ENCODE peak calls at places on chromosomes 12 and 14, in nine cellular contexts. F, N, A, X, H, M, L, K and T are unnamed samples.
A peak's percentile ranks its signal among the peaks of the same experiment; 100 is the strongest.

GRCh38 chr12:43501705-43502104 is 50.3 kb downstream of the ADAMTS20 start:
- DNase-seq in N (no peak), X (no peak), H (no peak), M (no peak), A (no peak), K (no peak), L (no peak), F (peak; percentile 33), T (no peak)

GRCh38 chr12:7907009-7907408 is 29.0 kb downstream of the SLC2A3 start:
- DNase-seq in X (peak; percentile 39), K (no peak), N (no peak), H (peak; percentile 50), M (peak; percentile 33), F (peak; percentile 93), A (no peak), L (no peak), T (no peak)

GRCh38 chr14:101017806-101018560 is 114.5 kb upstream of the RTL1 start:
- DNase-seq in F (no peak), A (no peak), L (no peak), X (peak; percentile 4), N (peak; percentile 74), K (no peak), M (peak; percentile 1), H (no peak), T (peak; percentile 41)

GRCh38 chr12:40953076-40953475 is 235.0 kb upstream of the PDZRN4 start:
- DNase-seq in A (no peak), H (no peak), F (no peak), L (no peak), N (no peak), K (no peak), M (no peak), X (no peak), T (no peak)

GRCh38 chr12:42794811-42795210 is 205.3 kb upstream of the PRICKLE1 start:
- DNase-seq in H (no peak), K (no peak), X (no peak), A (no peak), M (no peak), F (no peak), N (no peak), L (no peak), T (no peak)

GRCh38 chr14:99202516-99202915 is 69.5 kb downstream of the BCL11B start:
- DNase-seq in A (no peak), F (no peak), M (no peak), X (no peak), H (no peak), N (no peak), L (no peak), K (no peak), T (no peak)

GRCh38 chr14:61132894-61133293 is 148.2 kb downstream of the TMEM30B start:
- DNase-seq in K (no peak), N (no peak), X (no peak), A (no peak), M (no peak), L (no peak), H (no peak), F (no peak), T (no peak)

GRCh38 chr12:131883521-131883900 is 10.9 kb upstream of the ULK1 start:
- DNase-seq in K (no peak), A (no peak), L (no peak), M (no peak), H (no peak), F (no peak), N (no peak), X (no peak), T (no peak)

GRCh38 chr14:86057018-86057667 is 527.2 kb downstream of the FLRT2 start:
- DNase-seq in X (no peak), A (no peak), H (peak; percentile 48), N (no peak), F (peak; percentile 27), K (no peak), L (no peak), M (no peak), T (no peak)

GRCh38 chr14:59354666-59355065 is 110.5 kb downstream of the GPR135 start:
- DNase-seq in L (no peak), A (no peak), M (no peak), F (no peak), X (no peak), H (no peak), K (no peak), N (no peak), T (no peak)

GRCh38 chr12:92551210-92551609 is 151.6 kb upstream of the PLEKHG7 start:
- DNase-seq in H (no peak), A (no peak), K (no peak), L (no peak), N (no peak), X (no peak), F (no peak), M (no peak), T (no peak)

GRCh38 chr12:99152337-99152736 is 495.2 kb upstream of the GARIN6 start:
- DNase-seq in K (no peak), A (no peak), H (no peak), M (no peak), X (no peak), N (no peak), F (no peak), L (no peak), T (no peak)

GRCh38 chr12:99157946-99158345 is 489.6 kb upstream of the GARIN6 start:
- DNase-seq in H (no peak), A (no peak), N (no peak), K (no peak), L (no peak), X (no peak), M (no peak), F (no peak), T (no peak)

GRCh38 chr12:99154983-99155336 is 492.6 kb upstream of the GARIN6 start:
- DNase-seq in F (no peak), A (no peak), N (no peak), M (no peak), X (no peak), K (no peak), H (no peak), L (no peak), T (no peak)

GRCh38 chr12:99154264-99154982 is 493.1 kb upstream of the GARIN6 start:
- DNase-seq in N (no peak), H (no peak), L (no peak), A (no peak), F (no peak), K (no peak), X (no peak), M (no peak), T (no peak)

DNA sequence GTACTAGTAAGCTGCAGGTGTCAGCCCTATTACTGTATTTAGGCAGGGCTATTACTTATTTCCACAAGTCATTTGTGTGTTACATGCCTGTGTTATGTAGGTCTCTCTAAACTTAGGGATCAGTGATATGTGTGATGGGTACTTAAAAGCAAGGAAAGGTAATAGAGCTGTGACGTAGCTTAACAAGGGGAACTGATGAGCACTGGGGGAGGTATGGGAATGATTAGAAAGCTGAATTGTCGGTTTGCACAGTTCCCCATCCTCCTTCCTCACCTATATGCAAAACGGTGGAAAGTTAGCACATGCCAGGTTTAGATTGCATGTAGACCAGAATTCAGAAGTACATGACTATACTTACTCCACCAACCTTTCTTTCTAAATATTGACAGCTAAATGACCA is 494.3 kb upstream of the GARIN6 start:
- DNase-seq in A (no peak), F (no peak), N (no peak), H (no peak), L (no peak), X (no peak), M (no peak), K (no peak), T (no peak)
- TF ChIP-seq EP300 in A (no peak), F (no peak), N (no peak), H (no peak), L (no peak), X (no peak), M (no peak), K (no peak), T (no peak)

DNA sequence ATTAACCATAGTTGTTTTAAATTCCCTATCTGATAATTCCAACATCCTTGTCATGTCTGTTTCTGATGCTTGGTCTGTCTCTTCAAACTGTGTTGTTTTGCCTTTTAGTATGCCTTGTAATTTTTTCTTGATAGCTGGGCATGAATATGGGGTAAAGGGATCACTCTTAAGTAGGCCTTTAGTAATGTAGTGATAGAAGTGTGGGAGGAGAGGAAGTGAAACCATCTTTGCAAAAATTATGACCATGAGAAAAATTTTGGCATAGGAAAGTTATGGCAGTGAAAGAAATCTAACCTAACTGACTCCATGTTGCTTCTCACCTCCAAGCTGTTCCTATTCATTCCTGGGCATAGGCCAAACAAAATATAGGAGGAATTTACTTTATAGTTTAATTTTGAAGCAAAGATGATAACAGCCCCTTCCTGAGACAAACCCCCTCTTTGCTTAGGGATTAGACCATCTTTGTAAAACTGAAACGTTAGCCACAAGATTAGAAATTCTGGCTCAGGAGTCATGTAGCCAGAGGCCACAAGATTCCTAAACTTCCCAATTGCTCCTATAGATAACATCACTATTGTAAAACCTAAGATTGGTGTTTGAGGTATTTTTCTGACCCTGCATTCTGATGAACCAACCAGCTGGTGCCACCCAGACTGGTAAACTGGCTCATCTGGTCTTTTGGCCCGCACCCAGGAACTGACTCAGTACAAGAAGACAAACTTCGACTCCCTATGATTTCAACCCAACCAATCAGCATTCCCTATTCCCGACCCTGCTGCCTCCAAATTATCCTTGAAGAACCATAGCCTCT is 45.8 kb downstream of the CRADD start:
- DNase-seq in N (no peak), F (no peak), M (no peak), X (peak; percentile 37), L (no peak), A (no peak), H (no peak), K (no peak), T (no peak)
- H3K4me3 ChIP-seq in N (no peak overlapping the region), F (no peak overlapping the region), M (no peak overlapping the region), X (no peak overlapping the region), L (no peak overlapping the region), A (no peak overlapping the region), H (no peak overlapping the region), K (no peak overlapping the region), T (no peak overlapping the region)

DNA sequence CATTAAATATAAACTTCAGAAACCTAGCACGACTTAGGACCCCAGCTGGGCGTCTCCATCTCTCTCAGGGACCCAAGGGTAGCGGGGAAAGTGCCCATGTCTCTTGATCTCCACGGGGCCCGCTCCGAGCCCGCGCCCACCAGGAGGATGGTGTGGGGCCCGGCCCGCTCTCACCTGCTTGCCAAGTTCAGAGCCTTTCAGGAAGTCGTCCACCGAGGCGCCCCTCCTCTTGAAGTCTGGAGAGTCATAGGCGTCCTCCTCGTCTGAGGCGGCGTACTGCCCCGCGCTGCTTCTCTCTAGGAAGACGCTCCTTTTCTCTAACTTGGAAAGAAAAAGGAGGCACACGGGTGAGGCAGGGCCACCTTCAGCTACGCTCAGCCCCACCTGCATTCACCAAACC is 96.9 kb downstream of the PIWIL1 start:
- DNase-seq in F (no peak), L (no peak), X (no peak), A (peak; percentile 69), K (peak; percentile 66), H (no peak), N (no peak), M (no peak), T (peak; percentile 62)
- H3K4me1 ChIP-seq in F (no peaks in the 10 kb centered on the region), L (no peaks in the 10 kb centered on the region), X (no peaks in the 10 kb centered on the region), A (no peaks in the 10 kb centered on the region), K (no peaks in the 10 kb centered on the region), H (no peaks in the 10 kb centered on the region), N (no peaks in the 10 kb centered on the region), M (no peaks in the 10 kb centered on the region), T (no peaks in the 10 kb centered on the region)

DNA sequence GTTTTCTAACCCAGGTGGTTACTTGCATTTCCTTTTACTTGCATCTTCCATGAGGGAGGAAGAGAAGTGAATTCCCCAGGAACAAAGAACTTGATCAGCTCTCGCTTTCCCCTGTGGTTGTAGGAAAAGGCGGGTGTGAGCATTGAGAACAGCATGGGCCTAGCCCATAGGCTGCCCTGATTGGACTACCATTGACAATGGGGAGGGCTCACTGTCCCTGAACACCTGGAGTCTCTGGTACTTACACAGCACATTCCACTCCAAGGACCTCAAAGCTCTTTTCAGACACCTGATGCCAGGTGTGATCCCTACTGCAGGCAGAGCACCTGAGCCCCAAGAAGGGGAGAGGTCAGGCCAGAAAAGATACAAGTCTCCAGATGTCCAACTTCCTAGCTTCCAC is 25.0 kb downstream of the MAX start:
- DNase-seq in L (no peak), F (no peak), M (no peak), N (no peak), A (no peak), X (no peak), K (no peak), H (no peak), T (no peak)
- TF ChIP-seq EP300 in L (no peak), F (no peak), M (no peak), N (no peak), A (no peak), X (no peak), K (no peak), H (no peak), T (no peak)